ENCODE peak calls at places on chromosomes 5 and 9, in six cellular contexts. V is foreskin fibroblast, Z is mammary epithelial cell, E is endothelial cell, H is breast epithelium, K is brain microvascular endothelial cell. B is an unnamed sample.
A peak's percentile ranks its signal among the peaks of the same experiment; 100 is the strongest.

GRCh38 chr9:33111621-33112020 is 35.1 kb upstream of the SMU1 start:
- DNase-seq in K (no peak), H (no peak), V (no peak), E (no peak), Z (no peak), B (no peak)

GRCh38 chr5:139394654-139395566 is at the start of gene PROB1:
- DNase-seq in E (peak; percentile 39), V (no peak), K (no peak), Z (no peak), H (no peak), B (no peak)

GRCh38 chr9:36398745-36399144 is 1.3 kb downstream of the RNF38 start:
- DNase-seq in K (peak; percentile 78), Z (peak; percentile 33), V (peak; percentile 75), E (no peak), H (no peak), B (no peak)

GRCh38 chr5:132498152-132498551 is 7.6 kb upstream of the IRF1 start:
- DNase-seq in H (no peak), V (peak; percentile 62), E (no peak), Z (peak; percentile 93), K (no peak), B (no peak)

GRCh38 chr9:97315550-97315949 is 8.1 kb downstream of the CCDC180 start:
- DNase-seq in V (peak; percentile 48), E (no peak), K (peak; percentile 30), H (no peak), Z (no peak), B (no peak)

GRCh38 chr9:36772449-36773370 is 200.0 kb downstream of the MELK start:
- DNase-seq in K (peak; percentile 20), E (no peak), Z (peak; percentile 40), V (no peak), H (no peak), B (no peak)

GRCh38 chr5:16390825-16391224 is 74.8 kb downstream of the ZNF622 start:
- DNase-seq in V (no peak), Z (no peak), E (no peak), K (no peak), H (no peak), B (no peak)

GRCh38 chr9:981491-981898 is 5.0 kb downstream of the DMRT3 start:
- DNase-seq in K (no peak), E (peak; percentile 45), H (no peak), V (no peak), Z (no peak), B (no peak)

GRCh38 chr5:55316842-55317241 is 9.1 kb downstream of the MTREX start:
- DNase-seq in H (no peak), Z (no peak), K (no peak), V (no peak), E (no peak), B (no peak)

GRCh38 chr5:76547242-76547890 is 75.8 kb downstream of the F2RL2 start:
- DNase-seq in K (no peak), V (no peak), Z (no peak), H (no peak), E (no peak), B (no peak)

GRCh38 chr9:88238281-88238571 is 100.0 kb upstream of the SPATA31C2 start:
- DNase-seq in V (no peak), H (no peak), K (no peak), Z (no peak), E (no peak), B (no peak)

GRCh38 chr9:86193088-86193487 is 66.4 kb downstream of the C9orf153 start:
- DNase-seq in H (no peak), Z (no peak), V (no peak), K (no peak), E (no peak), B (no peak)
- TF ChIP-seq CTCF in H (no peak), Z (no peak), V (no peak), K (no peak), E (no peak), B (no peak)

GRCh38 chr9:7097040-7097715 is 339.4 kb downstream of the KDM4C start:
- DNase-seq in V (no peak), Z (peak; percentile 8), H (no peak), E (no peak), K (no peak), B (no peak)

GRCh38 chr9:7093040-7093439 is 335.3 kb downstream of the KDM4C start:
- DNase-seq in V (no peak), E (no peak), K (no peak), Z (no peak), H (no peak), B (no peak)

GRCh38 chr9:7095054-7095453 is 337.3 kb downstream of the KDM4C start:
- DNase-seq in E (no peak), V (no peak), K (no peak), Z (no peak), H (no peak), B (no peak)

GRCh38 chr9:7094576-7094975 is 336.8 kb downstream of the KDM4C start:
- DNase-seq in K (no peak), V (no peak), H (no peak), Z (no peak), E (no peak), B (no peak)

GRCh38 chr9:7094052-7094451 is 336.3 kb downstream of the KDM4C start:
- DNase-seq in Z (peak; percentile 12), V (no peak), H (no peak), K (peak; percentile 33), E (peak; percentile 35), B (no peak)
- TF ChIP-seq CTCF in Z (peak; percentile 43), V (peak; percentile 22), H (no peak), K (peak; percentile 59), E (peak; percentile 61), B (no peak)

DNA sequence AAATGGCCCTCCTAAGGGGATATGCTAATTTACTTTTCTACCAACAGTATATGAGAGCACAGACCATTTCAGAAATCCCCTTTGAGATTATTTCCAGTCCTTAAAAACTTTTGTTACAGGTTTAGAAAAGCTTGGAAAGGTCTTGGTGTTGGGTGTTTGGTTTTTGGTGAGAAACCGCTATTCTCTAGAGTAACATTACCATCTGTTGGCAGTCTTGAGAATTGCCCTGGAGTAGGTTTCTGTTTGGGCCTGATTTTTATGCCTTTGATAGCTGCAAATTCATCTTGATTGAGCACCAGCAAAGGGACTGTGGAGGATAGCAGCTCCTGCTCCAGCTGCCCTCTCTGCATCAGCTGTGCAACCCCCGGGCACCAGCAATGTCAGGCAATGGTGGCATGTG is 8.0 kb downstream of the NUDT2 start:
- DNase-seq in V (no peak), H (no peak), K (no peak), Z (no peak), E (no peak), B (no peak)
- TF ChIP-seq CTCF in V (peak; percentile 17), H (no peak), K (peak; percentile 22), Z (peak; percentile 11), E (no peak), B (no peak)

GRCh38 chr5:45642370-45642769 is 53.8 kb downstream of the HCN1 start:
- DNase-seq in E (no peak), V (no peak), K (no peak), H (no peak), Z (no peak), B (no peak)

GRCh38 chr5:45643051-45643450 is 53.1 kb downstream of the HCN1 start:
- DNase-seq in V (no peak), Z (no peak), H (no peak), K (no peak), E (no peak), B (no peak)

GRCh38 chr5:45639038-45639437 is 57.1 kb downstream of the HCN1 start:
- DNase-seq in V (no peak), K (no peak), E (no peak), H (no peak), Z (no peak), B (no peak)
- TF ChIP-seq CTCF in V (no peak), K (no peak), E (peak; percentile 53), H (no peak), Z (peak; percentile 4), B (no peak)

GRCh38 chr5:8247074-8247473 is 378.1 kb downstream of the MTRR start:
- DNase-seq in K (no peak), V (no peak), H (no peak), E (no peak), Z (no peak), B (no peak)

GRCh38 chr5:8253376-8253775 is 384.4 kb downstream of the MTRR start:
- DNase-seq in K (no peak), E (no peak), H (no peak), V (no peak), Z (no peak), B (no peak)

GRCh38 chr5:8241558-8241957 is 372.6 kb downstream of the MTRR start:
- DNase-seq in K (no peak), V (no peak), H (no peak), E (no peak), Z (no peak), B (no peak)

GRCh38 chr5:8247485-8247884 is 378.5 kb downstream of the MTRR start:
- DNase-seq in H (no peak), K (no peak), V (no peak), E (no peak), Z (no peak), B (no peak)
- TF ChIP-seq CTCF in H (no peak), K (no peak), V (peak; percentile 3), E (no peak), Z (no peak), B (no peak)

GRCh38 chr9:93827545-93828330 is 127.4 kb downstream of the BARX1 start:
- DNase-seq in H (no peak), K (peak; percentile 37), E (peak; percentile 82), Z (peak; percentile 24), V (peak; percentile 34), B (no peak)
- TF ChIP-seq CTCF in H (no peak), K (peak; percentile 97), E (peak; percentile 87), Z (peak; percentile 66), V (peak; percentile 95), B (peak; percentile 47)

GRCh38 chr5:133746834-133747233 is 134.5 kb upstream of the FSTL4 start:
- DNase-seq in Z (no peak), K (no peak), E (peak; percentile 8), H (no peak), V (no peak), B (no peak)
- TF ChIP-seq CTCF in Z (peak; percentile 14), K (peak; percentile 44), E (peak; percentile 50), H (no peak), V (no peak), B (no peak)

DNA sequence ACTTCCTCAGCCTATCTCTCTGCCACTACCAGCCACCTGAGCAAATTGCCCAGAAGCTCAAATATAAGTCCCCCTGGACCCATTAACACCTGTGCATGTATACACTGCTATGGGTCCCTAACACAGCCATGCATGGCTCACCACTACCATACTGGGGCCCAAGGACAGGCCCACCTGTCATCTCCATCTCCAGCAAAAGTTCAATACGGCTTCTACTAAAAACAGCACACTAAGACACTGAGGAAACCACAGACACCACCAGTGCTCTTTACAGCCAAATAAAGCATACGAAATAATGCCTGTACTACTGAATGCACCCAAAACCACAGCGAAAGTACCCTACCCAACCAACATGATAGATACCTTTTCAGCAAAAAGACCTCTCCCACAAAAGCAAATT is 85.6 kb upstream of the GHR start:
- DNase-seq in Z (no peak), V (no peak), K (no peak), H (no peak), E (no peak), B (no peak)
- TF ChIP-seq CTCF in Z (no peak), V (no peak), K (no peak), H (no peak), E (no peak), B (no peak)